ENCODE peak calls at places on chromosomes 13 and 19, in five cellular contexts. One of them, this sample, is unnamed.

GRCh38 chr19:46493236-46494114 is 2.2 kb downstream of the PNMA8B start:
- DNase-seq in A549: no peak
- DNase-seq in HL-60: no peak
- DNase-seq in Peyer's patch: no peak
- DNase-seq in body of pancreas: no peak
- DNase-seq in this sample: no peak

GRCh38 chr19:18107235-18108083 is 9.9 kb downstream of the MAST3 start:
- DNase-seq in Peyer's patch: no peak
- DNase-seq in HL-60: peak; percentile 95
- DNase-seq in body of pancreas: peak; percentile 32
- DNase-seq in A549: no peak
- DNase-seq in this sample: no peak

GRCh38 chr13:25982908-25983307 is 68.9 kb downstream of the SHISA2 start:
- DNase-seq in body of pancreas: no peak
- DNase-seq in HL-60: no peak
- DNase-seq in A549: no peak
- DNase-seq in Peyer's patch: no peak
- DNase-seq in this sample: no peak

GRCh38 chr19:43316591-43317319 is 36.7 kb upstream of the CD177 start:
- DNase-seq in Peyer's patch: no peak
- DNase-seq in A549: peak; percentile 66
- DNase-seq in body of pancreas: no peak
- DNase-seq in HL-60: peak; percentile 12
- DNase-seq in this sample: no peak

GRCh38 chr19:19109601-19110000 is 28.7 kb downstream of the TMEM161A start:
- DNase-seq in HL-60: no peak
- DNase-seq in A549: no peak
- DNase-seq in body of pancreas: no peak
- DNase-seq in Peyer's patch: no peak
- DNase-seq in this sample: peak; percentile 28

GRCh38 chr13:51590966-51591627 is 6.8 kb downstream of the WDFY2 start:
- DNase-seq in body of pancreas: peak; percentile 67
- DNase-seq in Peyer's patch: no peak
- DNase-seq in HL-60: peak; percentile 43
- DNase-seq in A549: peak; percentile 80
- DNase-seq in this sample: peak; percentile 80

GRCh38 chr13:43389573-43389972 is 366.2 kb downstream of the DNAJC15 start:
- DNase-seq in A549: no peak
- DNase-seq in HL-60: no peak
- DNase-seq in body of pancreas: no peak
- DNase-seq in Peyer's patch: no peak
- DNase-seq in this sample: no peak

GRCh38 chr19:11092181-11092538 is 2.9 kb downstream of the LDLR start:
- DNase-seq in HL-60: peak; percentile 25
- DNase-seq in body of pancreas: peak; percentile 68
- DNase-seq in Peyer's patch: no peak
- DNase-seq in A549: peak; percentile 62
- DNase-seq in this sample: peak; percentile 67

GRCh38 chr13:111554539-111555267 is 234.3 kb downstream of the TEX29 start:
- DNase-seq in A549: no peak
- DNase-seq in HL-60: no peak
- DNase-seq in Peyer's patch: no peak
- DNase-seq in body of pancreas: no peak
- DNase-seq in this sample: no peak

GRCh38 chr19:49874503-49875157 is 2.5 kb downstream of the AKT1S1 start:
- DNase-seq in A549: no peak
- DNase-seq in body of pancreas: no peak
- DNase-seq in HL-60: no peak
- DNase-seq in Peyer's patch: no peak
- DNase-seq in this sample: no peak

GRCh38 chr13:67258482-67258881 is 28.3 kb upstream of the PCDH9 start:
- DNase-seq in A549: no peak
- DNase-seq in Peyer's patch: no peak
- DNase-seq in HL-60: no peak
- DNase-seq in body of pancreas: no peak
- DNase-seq in this sample: no peak

GRCh38 chr13:27970382-27971235 is 1.5 kb upstream of the CDX2 start:
- DNase-seq in A549: no peak
- DNase-seq in Peyer's patch: peak; percentile 67
- DNase-seq in HL-60: no peak
- DNase-seq in body of pancreas: no peak
- DNase-seq in this sample: no peak

GRCh38 chr19:33438016-33438671 is 64.6 kb downstream of the CEBPG start:
- DNase-seq in HL-60: no peak
- DNase-seq in A549: no peak
- DNase-seq in body of pancreas: no peak
- DNase-seq in Peyer's patch: peak; percentile 56
- DNase-seq in this sample: no peak

GRCh38 chr19:36128392-36128736 is 11.5 kb upstream of the CAPNS1 start:
- DNase-seq in body of pancreas: no peak
- DNase-seq in A549: no peak
- DNase-seq in HL-60: peak; percentile 70
- DNase-seq in Peyer's patch: peak; percentile 77
- DNase-seq in this sample: no peak

GRCh38 chr13:43273362-43273761 is 250.0 kb downstream of the DNAJC15 start:
- DNase-seq in A549: no peak
- DNase-seq in Peyer's patch: no peak
- DNase-seq in body of pancreas: no peak
- DNase-seq in HL-60: no peak
- DNase-seq in this sample: no peak

GRCh38 chr19:8702350-8702749 is 3.8 kb upstream of the ACTL9 start:
- DNase-seq in Peyer's patch: no peak
- DNase-seq in body of pancreas: no peak
- DNase-seq in A549: no peak
- DNase-seq in HL-60: peak; percentile 22
- DNase-seq in this sample: no peak

DNA sequence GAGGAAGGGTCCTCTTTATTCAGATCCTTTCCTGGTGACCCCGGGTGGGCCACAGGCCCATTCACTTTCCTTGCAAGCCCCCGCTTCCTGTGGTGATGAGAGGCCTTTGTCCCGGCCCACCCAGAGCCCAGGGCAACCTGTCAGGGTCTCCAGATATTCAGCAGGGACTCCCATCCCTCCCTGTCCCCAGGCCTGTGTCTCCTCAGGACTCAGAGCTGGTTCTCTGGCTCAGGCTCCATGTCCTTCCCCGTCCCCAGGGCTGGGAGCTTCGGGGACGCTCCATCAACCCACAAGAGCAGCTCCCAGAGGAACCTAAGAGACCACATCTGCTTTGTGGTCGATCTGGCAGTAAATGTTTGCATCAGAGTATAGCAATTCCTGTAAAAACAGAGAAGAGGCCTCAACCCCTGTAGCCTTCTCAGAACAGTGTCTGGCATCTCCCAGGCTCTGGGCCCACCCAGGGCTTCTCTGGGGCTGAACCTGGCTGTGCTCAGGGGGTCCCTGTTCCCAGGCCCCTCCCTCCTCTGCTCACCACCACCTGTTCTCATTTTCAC is 7.8 kb downstream of the CEACAM4 start:
- DNase-seq in A549: no peak
- DNase-seq in body of pancreas: no peak
- DNase-seq in Peyer's patch: no peak
- DNase-seq in HL-60: peak; percentile 81
- DNase-seq in this sample: no peak
- H3K27ac ChIP-seq in A549: no peak overlapping the region
- H3K27ac ChIP-seq in body of pancreas: no peak overlapping the region
- H3K27ac ChIP-seq in Peyer's patch: no peak overlapping the region
- H3K27ac ChIP-seq in HL-60: peak overlapping the region; percentile 91
- H3K27ac ChIP-seq in this sample: no peak overlapping the region

GRCh38 chr13:110351636-110352420 is 44.7 kb downstream of the COL4A2 start:
- DNase-seq in A549: no peak
- DNase-seq in Peyer's patch: no peak
- DNase-seq in HL-60: no peak
- DNase-seq in body of pancreas: no peak
- DNase-seq in this sample: no peak

GRCh38 chr13:110354715-110355473 is 47.8 kb downstream of the COL4A2 start:
- DNase-seq in HL-60: no peak
- DNase-seq in Peyer's patch: no peak
- DNase-seq in A549: no peak
- DNase-seq in body of pancreas: peak; percentile 34
- DNase-seq in this sample: no peak

GRCh38 chr13:110353339-110353977 is 46.4 kb downstream of the COL4A2 start:
- DNase-seq in A549: no peak
- DNase-seq in HL-60: no peak
- DNase-seq in body of pancreas: no peak
- DNase-seq in Peyer's patch: no peak
- DNase-seq in this sample: no peak

GRCh38 chr13:110354209-110354627 is 47.1 kb downstream of the COL4A2 start:
- DNase-seq in HL-60: no peak
- DNase-seq in A549: no peak
- DNase-seq in body of pancreas: no peak
- DNase-seq in Peyer's patch: no peak
- DNase-seq in this sample: no peak

DNA sequence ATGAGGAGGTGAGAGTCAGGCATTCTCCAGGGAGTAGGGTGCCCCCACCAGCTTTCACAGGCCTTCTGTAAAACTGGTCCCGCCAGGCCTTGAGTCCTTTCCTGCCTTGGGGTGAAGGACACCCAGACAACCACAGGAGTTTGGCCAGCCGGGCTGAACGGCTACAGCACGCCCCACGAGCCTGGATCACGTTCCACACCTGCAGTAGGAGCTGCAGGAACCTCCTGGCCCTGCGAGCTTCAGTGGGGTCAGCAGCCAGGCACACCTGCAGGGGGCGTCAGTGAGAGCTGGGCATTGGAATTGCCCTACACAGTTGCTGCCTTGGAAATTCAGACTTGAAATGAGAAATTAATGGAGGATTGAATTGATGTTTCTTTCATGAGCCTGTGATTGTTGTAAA is 45.7 kb downstream of the COL4A2 start:
- DNase-seq in Peyer's patch: no peak
- DNase-seq in HL-60: no peak
- DNase-seq in body of pancreas: no peak
- DNase-seq in A549: no peak
- DNase-seq in this sample: no peak
- TF ChIP-seq CTCF in Peyer's patch: no peak
- TF ChIP-seq CTCF in HL-60: no peak
- TF ChIP-seq CTCF in body of pancreas: no peak
- TF ChIP-seq CTCF in A549: no peak
- TF ChIP-seq CTCF in this sample: peak; percentile 64

DNA sequence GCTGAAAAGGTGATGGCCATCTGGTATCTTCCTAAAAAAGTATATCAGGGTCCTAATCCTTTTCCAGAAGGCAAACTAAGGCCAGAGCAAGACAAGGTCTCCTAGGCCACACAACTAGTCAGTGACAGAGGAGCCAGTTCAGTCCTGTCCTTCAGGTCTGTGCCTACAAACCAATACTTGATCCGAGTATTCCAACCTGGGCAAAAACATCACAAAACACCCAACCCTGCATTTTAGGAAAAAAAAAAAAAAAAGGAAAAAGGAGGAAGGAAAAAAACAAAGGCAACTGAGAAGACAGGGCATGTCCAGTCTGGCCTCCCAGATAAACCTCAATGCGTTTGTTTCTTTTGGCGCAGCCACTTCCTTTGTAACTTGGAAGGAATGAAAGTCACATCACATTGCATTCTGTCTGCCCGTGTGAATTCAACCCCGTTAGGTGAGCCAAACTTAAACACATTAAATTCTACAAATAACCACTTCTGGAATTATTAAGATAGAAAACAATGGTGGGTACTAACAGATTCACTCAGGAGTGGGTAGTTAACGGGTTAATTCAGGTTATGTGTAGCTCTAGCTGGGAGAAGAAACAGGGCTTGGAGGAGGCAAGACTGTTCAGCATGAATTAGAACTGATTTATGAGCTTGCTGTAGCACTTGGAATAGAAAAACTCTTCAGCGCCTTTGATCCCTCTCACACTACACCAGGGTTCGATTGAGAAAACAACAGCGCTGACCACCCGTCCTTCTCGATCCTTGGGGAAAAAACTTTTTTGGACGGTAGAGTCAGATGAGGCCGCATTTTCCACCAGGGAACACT is 43.0 kb upstream of the HNRNPA1L2 start:
- DNase-seq in body of pancreas: no peak
- DNase-seq in HL-60: no peak
- DNase-seq in Peyer's patch: no peak
- DNase-seq in A549: no peak
- DNase-seq in this sample: peak; percentile 60
- H3K27ac ChIP-seq in body of pancreas: peak overlapping the region; percentile 2
- H3K27ac ChIP-seq in HL-60: no peak overlapping the region
- H3K27ac ChIP-seq in Peyer's patch: peak overlapping the region; percentile 54
- H3K27ac ChIP-seq in A549: no peak overlapping the region
- H3K27ac ChIP-seq in this sample: peak overlapping the region; percentile 59

DNA sequence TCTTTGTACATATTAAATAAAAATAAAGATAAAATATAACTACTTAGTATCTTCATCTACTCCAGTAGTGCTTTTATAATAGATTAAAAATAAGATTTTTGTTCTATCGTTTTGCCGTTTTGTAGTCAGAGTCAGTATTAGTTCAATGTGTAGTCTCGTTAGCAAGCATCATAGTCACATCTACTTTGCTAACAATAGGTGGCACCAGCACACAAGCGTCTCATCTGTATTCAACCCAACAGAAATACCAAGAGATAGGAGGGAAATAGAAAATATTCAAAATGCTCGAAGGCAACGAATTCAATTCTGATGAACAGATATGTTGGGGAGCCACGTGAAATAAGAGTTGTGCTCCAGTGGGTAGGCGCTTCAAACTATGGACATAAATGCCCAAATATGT is 21.4 kb upstream of the MICU2 start:
- DNase-seq in Peyer's patch: no peak
- DNase-seq in body of pancreas: peak; percentile 26
- DNase-seq in HL-60: peak; percentile 29
- DNase-seq in A549: peak; percentile 45
- DNase-seq in this sample: peak; percentile 18
- TF ChIP-seq CTCF in Peyer's patch: peak; percentile 33
- TF ChIP-seq CTCF in body of pancreas: peak; percentile 15
- TF ChIP-seq CTCF in HL-60: peak; percentile 32
- TF ChIP-seq CTCF in A549: peak; percentile 67
- TF ChIP-seq CTCF in this sample: peak; percentile 56

GRCh38 chr13:31161583-31162150 is at the start of gene HSPH1:
- DNase-seq in Peyer's patch: peak; percentile 99
- DNase-seq in body of pancreas: peak; percentile 99
- DNase-seq in HL-60: peak; percentile 100
- DNase-seq in A549: peak; percentile 95
- DNase-seq in this sample: peak; percentile 98
- H3K27ac ChIP-seq in Peyer's patch: peak within 1 kb of the TSS; percentile 89
- H3K27ac ChIP-seq in body of pancreas: peak within 1 kb of the TSS; percentile 77
- H3K27ac ChIP-seq in HL-60: peak within 1 kb of the TSS; percentile 89
- H3K27ac ChIP-seq in A549: peak within 1 kb of the TSS; percentile 97
- H3K27ac ChIP-seq in this sample: peak within 1 kb of the TSS; percentile 78